ENCODE peak calls at places on chromosome 13, in four cellular contexts. Y is IMR-90, K is H9, L is H1. E is an unnamed sample.

GRCh38 chr13:38674208-38674607 is 12.7 kb upstream of the FREM2 start:
- DNase-seq in K (no peak), L (no peak), Y (no peak), E (peak; percentile 64)

GRCh38 chr13:112066624-112067004 is 335 bp upstream of the SOX1 start:
- DNase-seq in Y (no peak), K (peak; percentile 91), L (peak; percentile 82), E (peak; percentile 84)

GRCh38 chr13:26589754-26590153 is 32.3 kb downstream of the WASF3 start:
- DNase-seq in Y (peak; percentile 56), L (no peak), K (no peak), E (no peak)

GRCh38 chr13:27952931-27953670 is 16.0 kb downstream of the CDX2 start:
- DNase-seq in Y (no peak), K (no peak), L (no peak), E (no peak)

GRCh38 chr13:83996415-83996814 is 114.1 kb upstream of the SLITRK1 start:
- DNase-seq in K (no peak), L (no peak), Y (no peak), E (no peak)

GRCh38 chr13:95535243-95535642 is 17.3 kb upstream of the CLDN10 start:
- DNase-seq in L (no peak), K (no peak), Y (peak; percentile 73), E (peak; percentile 16)

GRCh38 chr13:36275190-36276002 is 22.2 kb downstream of the CCDC169 start:
- DNase-seq in K (no peak), Y (peak; percentile 72), L (no peak), E (peak; percentile 61)

GRCh38 chr13:98517576-98518310 is 59.2 kb downstream of the STK24 start:
- DNase-seq in Y (no peak), K (no peak), L (no peak), E (no peak)

GRCh38 chr13:109156181-109156935 is 526.9 kb downstream of the MYO16 start:
- DNase-seq in Y (peak; percentile 86), K (no peak), L (no peak), E (peak; percentile 55)

GRCh38 chr13:111940892-111941291 is 126.1 kb upstream of the SOX1 start:
- DNase-seq in L (peak; percentile 27), Y (no peak), K (peak; percentile 12), E (no peak)

GRCh38 chr13:31675521-31675953 is 63.8 kb upstream of the RXFP2 start:
- DNase-seq in L (no peak), Y (no peak), K (no peak), E (no peak)

GRCh38 chr13:38394777-38395504 is 45.3 kb downstream of the UFM1 start:
- DNase-seq in Y (no peak), L (no peak), K (no peak), E (peak; percentile 53)

GRCh38 chr13:112572408-112572807 is 15.5 kb downstream of the TUBGCP3 start:
- DNase-seq in L (no peak), Y (peak; percentile 18), K (no peak), E (no peak)

GRCh38 chr13:74145249-74145970 is 11.2 kb upstream of the KLF12 start:
- DNase-seq in L (no peak), Y (peak; percentile 91), K (no peak), E (no peak)

GRCh38 chr13:85864963-85865530 is 65.8 kb upstream of the SLITRK6 start:
- DNase-seq in L (no peak), Y (peak; percentile 38), K (peak; percentile 31), E (peak; percentile 65)

GRCh38 chr13:97328222-97328790 is 105.7 kb upstream of the RAP2A start:
- DNase-seq in Y (peak; percentile 86), L (no peak), K (peak; percentile 77), E (peak; percentile 98)

GRCh38 chr13:60343978-60344377 is 53.0 kb upstream of the TDRD3 start:
- DNase-seq in Y (no peak), L (no peak), K (no peak), E (no peak)

GRCh38 chr13:113883314-113883811 is 19.5 kb upstream of the GAS6 start:
- DNase-seq in L (no peak), Y (no peak), K (no peak), E (no peak)

GRCh38 chr13:41193469-41193868 is 900 bp downstream of the KBTBD7 start:
- DNase-seq in L (no peak), Y (no peak), K (no peak), E (no peak)
- H4K8ac ChIP-seq in L (no peak overlapping the region), Y (peak overlapping the region; percentile 66), K (no peak overlapping the region), E (no peak overlapping the region)

DNA sequence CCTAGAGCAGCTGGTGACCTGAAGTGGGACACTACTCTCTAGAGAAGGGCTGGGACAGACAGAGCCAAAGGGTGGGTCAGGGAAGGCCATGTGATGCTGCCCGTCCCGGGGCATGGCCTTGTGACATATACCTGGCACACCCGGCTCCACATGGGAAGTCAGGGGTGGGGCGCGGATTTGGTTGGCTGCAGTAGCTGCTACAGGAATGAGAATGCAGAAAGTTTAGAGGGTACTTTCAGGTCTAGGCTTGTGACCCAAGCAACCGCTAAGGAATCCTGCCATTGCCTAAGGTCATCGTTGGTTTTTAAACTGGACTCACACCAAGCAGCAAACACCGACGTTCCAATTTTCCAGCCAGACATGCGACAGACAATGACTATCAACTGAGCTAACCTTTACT is 25.9 kb downstream of the RCBTB2 start:
- DNase-seq in Y (no peak), L (no peak), K (no peak), E (no peak)
- H3K56ac ChIP-seq in Y (no peak overlapping the region), L (no peak overlapping the region), K (no peak overlapping the region), E (peak overlapping the region; percentile 19)

DNA sequence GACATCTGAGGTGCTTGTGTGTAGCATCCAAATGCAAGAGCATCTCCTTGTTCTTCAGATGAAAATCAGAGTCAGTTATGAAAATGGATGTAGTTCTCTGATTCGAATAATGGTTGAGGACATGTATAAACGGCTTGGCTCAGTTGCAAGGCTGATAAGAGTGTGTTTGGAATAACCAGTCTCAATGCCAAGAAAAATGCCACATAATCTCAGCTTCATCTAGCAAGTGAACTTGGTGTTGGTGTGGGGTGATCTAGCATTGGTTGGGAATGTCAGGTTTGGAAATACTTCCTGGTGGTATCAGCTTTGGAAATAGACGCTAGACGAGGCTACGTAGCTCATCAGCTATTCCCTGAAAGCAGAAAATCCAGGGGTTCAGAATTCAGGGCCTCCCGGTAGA is 362.0 kb downstream of the FGF9 start:
- DNase-seq in K (no peak), L (no peak), Y (no peak), E (no peak)
- H4K5ac ChIP-seq in K (no peak overlapping the region), L (no peak overlapping the region), Y (no peak overlapping the region), E (no peak overlapping the region)

GRCh38 chr13:48603375-48603774 is 50.4 kb upstream of the CYSLTR2 start:
- DNase-seq in K (no peak), Y (no peak), L (peak; percentile 10), E (no peak)

GRCh38 chr13:48600374-48601364 is 53.1 kb upstream of the CYSLTR2 start:
- DNase-seq in Y (peak; percentile 71), L (no peak), K (no peak), E (peak; percentile 85)

DNA sequence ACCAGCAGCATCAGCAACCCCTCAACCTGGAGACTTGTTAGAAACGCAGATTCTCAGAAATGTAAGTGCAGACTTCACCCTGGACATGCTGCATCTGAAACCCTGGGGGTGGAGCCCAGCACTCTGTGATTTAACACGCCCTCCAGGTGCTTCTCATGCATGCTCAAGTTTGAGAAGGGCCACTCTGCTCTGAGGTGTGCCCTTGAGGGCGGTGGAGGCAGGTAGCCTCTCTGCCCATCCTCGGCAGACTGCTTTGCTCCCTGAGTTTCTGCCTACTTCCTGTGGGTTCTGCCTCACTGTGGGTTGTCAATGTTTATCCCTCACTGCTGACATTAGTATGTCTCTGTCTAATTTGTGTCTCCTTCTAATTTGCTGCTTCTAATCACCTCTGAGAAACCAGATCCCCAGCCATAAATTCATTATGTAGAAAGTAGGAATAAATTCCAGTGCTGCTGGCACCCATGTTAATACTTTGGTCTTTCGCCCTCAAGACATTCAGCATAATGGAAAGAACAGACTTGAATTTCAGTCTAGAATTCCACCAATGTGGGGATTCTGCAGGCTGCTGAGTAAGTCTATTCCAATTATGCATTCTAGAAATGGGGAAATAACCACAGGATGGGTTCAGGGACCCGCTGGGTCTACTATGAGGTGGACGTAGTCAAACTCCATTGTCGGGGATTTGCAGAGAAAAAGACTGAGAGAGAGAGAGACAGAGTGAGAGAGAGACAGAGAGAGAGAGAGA is 51.3 kb upstream of the CYSLTR2 start:
- DNase-seq in K (no peak), L (no peak), Y (no peak), E (no peak)
- H4K8ac ChIP-seq in K (no peak overlapping the region), L (no peak overlapping the region), Y (no peak overlapping the region), E (no peak overlapping the region)

DNA sequence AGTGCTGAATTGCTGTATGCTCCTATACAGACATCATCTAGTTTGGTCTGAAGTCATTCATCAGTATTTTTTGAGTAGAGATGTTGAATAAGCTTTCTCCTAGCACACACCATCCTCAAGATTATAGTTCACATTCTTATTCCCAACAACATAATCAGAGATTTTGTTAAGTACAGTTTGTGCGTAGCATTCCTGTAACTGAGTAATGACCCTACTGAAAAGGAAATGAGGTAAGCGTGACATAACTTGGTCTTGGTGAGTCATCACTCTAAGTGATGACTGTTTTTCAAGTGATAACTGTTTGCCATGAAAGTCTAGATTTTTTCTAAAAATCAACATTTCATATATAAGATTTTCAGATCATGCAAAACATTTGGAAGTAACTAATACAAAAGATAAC is 18.5 kb upstream of the FAM216B start:
- DNase-seq in K (no peak), L (no peak), Y (peak; percentile 98), E (peak; percentile 79)
- H3K56ac ChIP-seq in K (no peak overlapping the region), L (no peak overlapping the region), Y (no peak overlapping the region), E (no peak overlapping the region)

GRCh38 chr13:80654638-80655249 is 313.8 kb upstream of the SPRY2 start:
- DNase-seq in Y (no peak), L (no peak), K (no peak), E (no peak)
- H4K5ac ChIP-seq in Y (no peak overlapping the region), L (no peak overlapping the region), K (no peak overlapping the region), E (no peak overlapping the region)

GRCh38 chr13:102678339-102679122 is 16.3 kb downstream of the METTL21C start:
- DNase-seq in Y (no peak), K (no peak), L (no peak), E (no peak)

GRCh38 chr13:102680842-102681725 is 13.8 kb downstream of the METTL21C start:
- DNase-seq in K (no peak), Y (peak; percentile 30), L (no peak), E (no peak)

GRCh38 chr13:102680133-102680717 is 14.6 kb downstream of the METTL21C start:
- DNase-seq in L (no peak), Y (no peak), K (no peak), E (no peak)

GRCh38 chr13:102677122-102677521 is 17.7 kb downstream of the METTL21C start:
- DNase-seq in L (no peak), K (no peak), Y (no peak), E (no peak)

GRCh38 chr13:102679449-102680132 is 15.3 kb downstream of the METTL21C start:
- DNase-seq in Y (no peak), K (no peak), L (no peak), E (no peak)
- H4K8ac ChIP-seq in Y (no peak overlapping the region), K (no peak overlapping the region), L (no peak overlapping the region), E (no peak overlapping the region)

GRCh38 chr13:53007872-53008271 is 20.7 kb upstream of the OLFM4 start:
- DNase-seq in L (no peak), K (no peak), Y (no peak), E (no peak)
- H3K56ac ChIP-seq in L (no peak overlapping the region), K (no peak overlapping the region), Y (no peak overlapping the region), E (no peak overlapping the region)

DNA sequence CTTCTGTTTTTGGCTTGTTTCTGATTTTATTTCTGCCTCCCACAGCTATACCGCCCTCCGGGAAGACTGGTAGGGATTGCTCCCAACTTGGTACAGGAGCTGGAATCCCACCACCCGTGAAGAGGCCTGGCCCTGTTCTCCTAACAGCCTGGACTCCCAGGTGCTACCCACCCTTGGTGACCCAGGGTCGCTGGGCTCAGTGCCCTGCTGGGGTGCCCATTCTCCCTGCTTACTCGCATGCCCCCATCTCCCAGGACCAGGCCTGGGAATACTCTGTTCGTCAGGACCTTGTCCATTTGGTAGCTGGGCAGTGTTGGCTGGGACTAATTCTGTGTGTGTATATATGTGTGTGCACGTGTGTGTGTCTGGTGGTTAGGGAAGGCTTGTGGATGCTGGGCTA is 41.0 kb upstream of the TMTC4 start:
- DNase-seq in Y (no peak), L (no peak), K (no peak), E (no peak)
- H4K5ac ChIP-seq in Y (no peak overlapping the region), L (no peak overlapping the region), K (no peak overlapping the region), E (no peak overlapping the region)

E was measured in mesendoderm.